ENCODE peak calls at places on chromosomes 5 and 9, in seven cellular contexts. D is stimulated activated CD8-positive, alpha-beta memory T cell treated with anti-CD3 and anti-CD28 coated beads, Interleukin-7, amount 100 ng/mL, for 4 hours; T is psoas muscle; H is NCI-H1436; J is T-helper 22 cell; M is KBM-7; E is neural crest cell. Q is an unnamed sample.

GRCh38 chr5:154771383-154771901 is 16.3 kb downstream of the LARP1 start:
- DNase-seq in M (no peak), J (no peak), T (no peak), H (no peak), D (no peak), E (peak), Q (no peak)

GRCh38 chr9:2346277-2346913 is 275.2 kb upstream of the VLDLR start:
- DNase-seq in H (no peak), M (no peak), E (no peak), J (no peak), T (no peak), D (no peak), Q (no peak)

GRCh38 chr5:53426517-53426839 is 54.0 kb upstream of the FST start:
- DNase-seq in H (no peak), E (no peak), M (no peak), J (no peak), T (no peak), D (no peak), Q (no peak)

GRCh38 chr5:80186634-80187033 is 69.2 kb downstream of the SERINC5 start:
- DNase-seq in T (no peak), D (no peak), H (no peak), E (no peak), M (peak), J (no peak), Q (peak)

GRCh38 chr5:1936413-1936812 is 53.7 kb upstream of the IRX4 start:
- DNase-seq in J (no peak), D (no peak), E (no peak), T (no peak), H (no peak), M (no peak), Q (peak)

GRCh38 chr5:116144103-116144502 is 59.3 kb downstream of the COMMD10 start:
- DNase-seq in E (no peak), J (no peak), H (no peak), D (no peak), T (no peak), M (no peak), Q (peak)

GRCh38 chr9:127833555-127833954 is 20.9 kb downstream of the ENG start:
- DNase-seq in D (no peak), E (no peak), T (no peak), J (no peak), M (no peak), H (no peak), Q (no peak)

GRCh38 chr5:96288845-96289185 is 144.2 kb downstream of the PCSK1 start:
- DNase-seq in E (no peak), D (no peak), T (no peak), M (no peak), H (no peak), J (no peak), Q (peak)

GRCh38 chr9:99859395-99859980 is 37.8 kb downstream of the NR4A3 start:
- DNase-seq in H (no peak), T (no peak), D (no peak), M (no peak), J (no peak), E (peak), Q (peak)

GRCh38 chr9:98057095-98057799 is 715 bp downstream of the NANS start:
- DNase-seq in E (no peak), T (no peak), D (peak), H (no peak), M (no peak), J (no peak), Q (no peak)

GRCh38 chr9:128051932-128052734 is 15.0 kb downstream of the NAIF1 start:
- DNase-seq in H (no peak), E (no peak), J (no peak), M (no peak), T (no peak), D (no peak), Q (peak)

GRCh38 chr5:96463106-96463505 is 30.1 kb upstream of the PCSK1 start:
- DNase-seq in H (peak), T (no peak), E (no peak), M (no peak), J (no peak), D (no peak), Q (no peak)

Q was measured in PC-3.